ENCODE peak calls at places on chromosomes 7 and 10, in four cellular contexts. One of them, this sample, is unnamed.

GRCh38 chr7:31122649-31123058 is 70.5 kb downstream of the ADCYAP1R1 start:
- DNase-seq in DND-41: peak
- DNase-seq in fibroblast of lung: peak
- DNase-seq in IMR-90: peak
- DNase-seq in this sample: peak

GRCh38 chr7:154872811-154873570 is 129.9 kb downstream of the PAXIP1 start:
- DNase-seq in fibroblast of lung: no peak
- DNase-seq in DND-41: no peak
- DNase-seq in IMR-90: no peak
- DNase-seq in this sample: no peak

GRCh38 chr10:101095550-101096213 is 33.9 kb downstream of the KAZALD1 start:
- DNase-seq in IMR-90: peak
- DNase-seq in fibroblast of lung: peak
- DNase-seq in DND-41: peak
- DNase-seq in this sample: peak

GRCh38 chr7:47788083-47788482 is 160.2 kb downstream of the PKD1L1 start:
- DNase-seq in IMR-90: no peak
- DNase-seq in fibroblast of lung: no peak
- DNase-seq in DND-41: no peak
- DNase-seq in this sample: no peak

GRCh38 chr10:782751-783648 is 93.5 kb upstream of the DIP2C start:
- DNase-seq in fibroblast of lung: no peak
- DNase-seq in IMR-90: no peak
- DNase-seq in DND-41: peak
- DNase-seq in this sample: no peak

GRCh38 chr7:24795407-24795767 is 38.1 kb upstream of the GSDME start:
- DNase-seq in fibroblast of lung: no peak
- DNase-seq in IMR-90: no peak
- DNase-seq in DND-41: no peak
- DNase-seq in this sample: no peak

GRCh38 chr10:116947838-116948529 is 57.0 kb downstream of the SHTN1 start:
- DNase-seq in fibroblast of lung: peak
- DNase-seq in IMR-90: peak
- DNase-seq in DND-41: no peak
- DNase-seq in this sample: no peak

GRCh38 chr10:34139559-34139958 is 675.5 kb downstream of the PARD3 start:
- DNase-seq in DND-41: no peak
- DNase-seq in IMR-90: peak
- DNase-seq in fibroblast of lung: peak
- DNase-seq in this sample: no peak

DNA sequence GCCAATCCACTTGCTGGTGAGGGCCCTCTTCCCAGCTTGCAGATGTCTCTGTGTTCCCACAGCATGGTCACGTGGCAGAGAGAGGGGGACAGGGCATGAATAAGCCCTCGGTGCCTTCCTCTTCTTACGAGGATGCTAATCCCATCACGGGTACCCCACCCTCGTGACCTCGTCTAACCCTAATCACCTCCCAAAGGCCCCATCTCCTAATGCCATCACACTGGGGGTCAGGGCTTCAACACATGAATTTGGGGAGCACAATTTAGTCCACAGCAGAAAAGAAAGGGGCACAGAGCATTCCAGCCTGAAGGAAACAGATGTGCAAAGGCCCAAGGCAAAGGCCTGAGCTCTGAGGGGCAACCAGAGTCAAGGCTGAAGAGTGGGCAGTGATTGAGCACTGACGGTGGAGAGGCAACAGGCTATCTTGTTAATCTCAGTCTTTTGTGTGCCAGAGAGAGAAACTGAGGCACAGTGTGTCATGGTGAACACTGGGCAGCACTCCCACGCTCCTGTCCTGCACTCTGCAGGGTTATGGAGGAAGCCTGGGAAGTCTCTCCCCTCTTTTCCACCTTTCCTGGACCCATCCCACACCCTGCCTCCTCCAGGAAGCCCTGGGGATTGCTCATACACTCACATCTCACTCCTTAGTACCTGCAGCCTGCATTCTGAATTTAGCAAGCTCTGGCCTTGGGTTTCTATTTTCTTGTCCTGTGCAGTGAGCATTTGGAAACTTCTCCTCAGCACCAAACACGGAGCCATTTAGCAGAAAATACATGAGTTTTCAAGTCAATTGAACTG is 49.0 kb downstream of the ALOX5 start:
- DNase-seq in DND-41: no peak
- DNase-seq in IMR-90: no peak
- DNase-seq in fibroblast of lung: no peak
- DNase-seq in this sample: no peak
- H3K9ac ChIP-seq in DND-41: no peak
- H3K9ac ChIP-seq in IMR-90: no peak
- H3K9ac ChIP-seq in fibroblast of lung: no peak
- H3K9ac ChIP-seq in this sample: no peak

GRCh38 chr10:4685904-4686643 is 139.9 kb upstream of the AKR1E2 start:
- DNase-seq in fibroblast of lung: no peak
- DNase-seq in DND-41: no peak
- DNase-seq in IMR-90: no peak
- DNase-seq in this sample: no peak

GRCh38 chr10:4685495-4685894 is 140.5 kb upstream of the AKR1E2 start:
- DNase-seq in DND-41: no peak
- DNase-seq in fibroblast of lung: no peak
- DNase-seq in IMR-90: no peak
- DNase-seq in this sample: no peak

GRCh38 chr10:4687397-4687796 is 138.6 kb upstream of the AKR1E2 start:
- DNase-seq in fibroblast of lung: no peak
- DNase-seq in DND-41: no peak
- DNase-seq in IMR-90: no peak
- DNase-seq in this sample: no peak

GRCh38 chr10:4688168-4688567 is 137.8 kb upstream of the AKR1E2 start:
- DNase-seq in IMR-90: no peak
- DNase-seq in fibroblast of lung: no peak
- DNase-seq in DND-41: no peak
- DNase-seq in this sample: no peak

GRCh38 chr10:4686644-4686996 is 139.4 kb upstream of the AKR1E2 start:
- DNase-seq in fibroblast of lung: no peak
- DNase-seq in DND-41: no peak
- DNase-seq in IMR-90: peak
- DNase-seq in this sample: no peak
- H3K9ac ChIP-seq in fibroblast of lung: no peak
- H3K9ac ChIP-seq in DND-41: no peak
- H3K9ac ChIP-seq in IMR-90: no peak
- H3K9ac ChIP-seq in this sample: no peak

DNA sequence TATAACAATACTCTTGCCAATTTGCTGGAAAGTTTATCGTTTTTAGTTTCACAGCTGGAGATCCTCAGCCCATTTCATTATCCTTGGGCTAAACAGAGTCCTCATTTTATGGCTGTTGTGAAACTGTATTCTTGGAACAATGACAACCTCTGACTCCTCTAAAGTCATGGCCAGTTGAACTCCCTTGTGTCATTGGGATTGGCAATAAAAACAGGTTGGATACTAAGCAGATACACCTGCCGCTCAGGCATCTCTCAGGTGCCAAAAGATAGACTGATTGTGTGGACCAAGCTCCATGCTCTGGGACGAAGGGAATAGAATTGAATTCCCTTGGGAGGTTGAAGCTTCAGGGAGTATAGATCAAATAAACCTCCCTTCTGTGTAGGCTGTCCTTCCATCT is 182.2 kb downstream of the WDR11 start:
- DNase-seq in DND-41: no peak
- DNase-seq in fibroblast of lung: no peak
- DNase-seq in IMR-90: no peak
- DNase-seq in this sample: no peak
- H3K9ac ChIP-seq in DND-41: no peak
- H3K9ac ChIP-seq in fibroblast of lung: no peak
- H3K9ac ChIP-seq in IMR-90: no peak
- H3K9ac ChIP-seq in this sample: no peak

DNA sequence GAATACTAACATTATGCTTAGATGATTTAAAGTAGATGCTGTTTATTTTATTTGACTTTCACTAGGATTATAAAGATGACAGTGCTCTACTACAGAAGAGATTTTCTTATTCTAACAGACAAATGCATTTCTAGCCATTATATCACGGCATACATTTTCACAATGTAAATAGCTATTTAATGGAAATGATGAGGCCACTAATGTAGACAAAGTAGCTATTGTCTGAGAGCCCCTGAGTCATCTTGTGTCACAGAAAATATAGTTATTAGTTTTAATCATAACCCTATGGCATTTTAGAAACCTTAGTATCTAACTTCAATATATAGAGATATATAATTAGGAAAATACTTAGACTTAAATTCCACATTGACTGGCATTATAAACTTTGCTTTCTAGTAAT is 158.0 kb upstream of the AHR start:
- DNase-seq in IMR-90: no peak
- DNase-seq in DND-41: no peak
- DNase-seq in fibroblast of lung: no peak
- DNase-seq in this sample: no peak
- H3K9ac ChIP-seq in IMR-90: no peak
- H3K9ac ChIP-seq in DND-41: peak
- H3K9ac ChIP-seq in fibroblast of lung: no peak
- H3K9ac ChIP-seq in this sample: no peak

DNA sequence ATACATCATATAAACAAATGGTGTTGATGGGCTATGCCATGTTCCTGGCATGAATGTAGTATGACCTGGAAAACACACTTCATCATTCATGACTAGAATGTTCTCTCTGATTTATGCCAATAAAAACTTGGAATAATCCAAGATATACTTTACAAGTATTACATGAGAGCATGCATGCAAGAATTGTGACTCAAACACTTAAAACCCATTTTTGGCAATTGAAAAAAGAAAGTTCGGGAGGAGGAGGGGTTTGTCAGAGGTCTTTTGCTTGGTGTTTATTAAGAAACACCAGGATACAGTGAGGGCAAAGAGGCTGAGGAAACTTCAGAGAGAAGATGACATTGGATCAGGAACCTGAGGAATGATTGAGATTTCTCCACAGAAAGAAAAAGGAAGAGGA is 10.2 kb upstream of the CUL1 start:
- DNase-seq in DND-41: no peak
- DNase-seq in IMR-90: no peak
- DNase-seq in fibroblast of lung: no peak
- DNase-seq in this sample: no peak
- H3K9ac ChIP-seq in DND-41: no peak
- H3K9ac ChIP-seq in IMR-90: no peak
- H3K9ac ChIP-seq in fibroblast of lung: no peak
- H3K9ac ChIP-seq in this sample: no peak

DNA sequence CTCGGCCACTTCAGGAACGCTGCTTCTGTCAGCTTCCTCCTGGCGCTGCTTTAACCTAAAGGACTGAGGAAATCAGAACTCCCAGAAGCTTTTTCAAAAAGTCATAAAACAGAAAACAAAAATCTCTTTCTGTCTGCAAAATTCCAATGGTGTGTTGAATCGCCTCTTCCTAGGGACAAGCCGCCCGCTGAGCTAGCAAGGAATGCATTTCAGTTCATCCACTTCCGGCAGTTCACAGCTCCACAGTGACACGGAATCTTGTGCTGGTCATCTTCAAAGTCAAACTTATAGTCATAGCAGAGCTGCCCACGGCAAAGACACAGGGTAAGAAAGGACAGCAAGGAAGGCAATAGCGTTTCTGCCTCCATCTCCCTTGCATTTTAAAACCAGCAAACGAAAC is 111.1 kb downstream of the GALNT11 start:
- DNase-seq in DND-41: no peak
- DNase-seq in IMR-90: peak
- DNase-seq in fibroblast of lung: peak
- DNase-seq in this sample: no peak
- H3K9ac ChIP-seq in DND-41: no peak
- H3K9ac ChIP-seq in IMR-90: no peak
- H3K9ac ChIP-seq in fibroblast of lung: no peak
- H3K9ac ChIP-seq in this sample: no peak

GRCh38 chr7:100476903-100477870 is 1.8 kb downstream of the TSC22D4 start:
- DNase-seq in DND-41: no peak
- DNase-seq in fibroblast of lung: no peak
- DNase-seq in IMR-90: no peak
- DNase-seq in this sample: peak

GRCh38 chr7:100478966-100479660 is at the start of gene TSC22D4:
- DNase-seq in fibroblast of lung: peak
- DNase-seq in DND-41: peak
- DNase-seq in IMR-90: peak
- DNase-seq in this sample: peak

GRCh38 chr7:100476108-100476780 is 2.8 kb downstream of the TSC22D4 start:
- DNase-seq in fibroblast of lung: no peak
- DNase-seq in DND-41: no peak
- DNase-seq in IMR-90: no peak
- DNase-seq in this sample: peak

GRCh38 chr7:100475549-100475948 is 3.5 kb downstream of the TSC22D4 start:
- DNase-seq in IMR-90: no peak
- DNase-seq in DND-41: no peak
- DNase-seq in fibroblast of lung: no peak
- DNase-seq in this sample: no peak

GRCh38 chr7:100477871-100478248 is 1.2 kb downstream of the TSC22D4 start:
- DNase-seq in IMR-90: no peak
- DNase-seq in fibroblast of lung: no peak
- DNase-seq in DND-41: no peak
- DNase-seq in this sample: peak
- H3K9ac ChIP-seq in IMR-90: peak
- H3K9ac ChIP-seq in fibroblast of lung: peak
- H3K9ac ChIP-seq in DND-41: peak
- H3K9ac ChIP-seq in this sample: peak

GRCh38 chr7:516606-517456 is 2.8 kb downstream of the PDGFA start:
- DNase-seq in fibroblast of lung: peak
- DNase-seq in IMR-90: peak
- DNase-seq in DND-41: peak
- DNase-seq in this sample: no peak

GRCh38 chr7:515628-516027 is 4.0 kb downstream of the PDGFA start:
- DNase-seq in fibroblast of lung: no peak
- DNase-seq in DND-41: no peak
- DNase-seq in IMR-90: no peak
- DNase-seq in this sample: no peak

GRCh38 chr7:514651-515598 is 4.7 kb downstream of the PDGFA start:
- DNase-seq in IMR-90: no peak
- DNase-seq in fibroblast of lung: no peak
- DNase-seq in DND-41: peak
- DNase-seq in this sample: peak

GRCh38 chr7:517848-518629 is 1.6 kb downstream of the PDGFA start:
- DNase-seq in IMR-90: peak
- DNase-seq in DND-41: peak
- DNase-seq in fibroblast of lung: peak
- DNase-seq in this sample: no peak

GRCh38 chr7:516216-516605 is 3.4 kb downstream of the PDGFA start:
- DNase-seq in DND-41: no peak
- DNase-seq in fibroblast of lung: no peak
- DNase-seq in IMR-90: no peak
- DNase-seq in this sample: no peak
- H3K9ac ChIP-seq in DND-41: no peak
- H3K9ac ChIP-seq in fibroblast of lung: no peak
- H3K9ac ChIP-seq in IMR-90: no peak
- H3K9ac ChIP-seq in this sample: no peak